ENCODE peak calls at places on chromosomes 4 and X, in four cellular contexts. One of them, this sample, is unnamed.
A peak's percentile ranks its signal among the peaks of the same experiment; 100 is the strongest.

GRCh38 chr4:101393256-101393655 is 45.9 kb upstream of the PPP3CA start:
- DNase-seq in Kasumi-1: no peak
- DNase-seq in ascending aorta: no peak
- DNase-seq in A549: peak; percentile 6
- DNase-seq in this sample: no peak

GRCh38 chr4:58514299-58514698 is 1404.1 kb upstream of the IGFBP7 start:
- DNase-seq in Kasumi-1: no peak
- DNase-seq in ascending aorta: no peak
- DNase-seq in A549: no peak
- DNase-seq in this sample: no peak

GRCh38 chr4:107894138-107894603 is 37.2 kb upstream of the CYP2U1 start:
- DNase-seq in A549: no peak
- DNase-seq in ascending aorta: no peak
- DNase-seq in Kasumi-1: no peak
- DNase-seq in this sample: no peak

GRCh38 chr4:94827481-94828110 is 69.8 kb downstream of the BMPR1B start:
- DNase-seq in A549: peak; percentile 28
- DNase-seq in Kasumi-1: no peak
- DNase-seq in ascending aorta: no peak
- DNase-seq in this sample: no peak

GRCh38 chrX:116238093-116238492 is 67.5 kb downstream of the AGTR2 start:
- DNase-seq in ascending aorta: no peak
- DNase-seq in A549: no peak
- DNase-seq in Kasumi-1: peak; percentile 27
- DNase-seq in this sample: no peak

GRCh38 chrX:100477468-100477867 is 67.4 kb upstream of the PCDH19 start:
- DNase-seq in A549: no peak
- DNase-seq in Kasumi-1: no peak
- DNase-seq in ascending aorta: no peak
- DNase-seq in this sample: no peak

GRCh38 chrX:13569479-13570244 is at the start of gene EGFL6:
- DNase-seq in Kasumi-1: no peak
- DNase-seq in ascending aorta: no peak
- DNase-seq in A549: no peak
- DNase-seq in this sample: peak; percentile 33

GRCh38 chr4:112083587-112084347 is 61.5 kb upstream of the FAM241A start:
- DNase-seq in ascending aorta: no peak
- DNase-seq in Kasumi-1: no peak
- DNase-seq in A549: peak; percentile 14
- DNase-seq in this sample: no peak

GRCh38 chr4:146274774-146275173 is 60.4 kb downstream of the REELD1 start:
- DNase-seq in Kasumi-1: no peak
- DNase-seq in ascending aorta: no peak
- DNase-seq in A549: no peak
- DNase-seq in this sample: no peak

GRCh38 chr4:88382621-88383020 is 4.0 kb downstream of the HERC6 start:
- DNase-seq in A549: no peak
- DNase-seq in Kasumi-1: no peak
- DNase-seq in ascending aorta: no peak
- DNase-seq in this sample: no peak

GRCh38 chr4:125010776-125011503 is 298.4 kb upstream of the ANKRD50 start:
- DNase-seq in Kasumi-1: no peak
- DNase-seq in A549: no peak
- DNase-seq in ascending aorta: no peak
- DNase-seq in this sample: no peak

GRCh38 chrX:73913580-73913979 is 350.6 kb downstream of the CHIC1 start:
- DNase-seq in Kasumi-1: no peak
- DNase-seq in ascending aorta: no peak
- DNase-seq in A549: no peak
- DNase-seq in this sample: no peak

GRCh38 chrX:12401252-12401651 is 263.0 kb downstream of the FRMPD4 start:
- DNase-seq in ascending aorta: no peak
- DNase-seq in A549: no peak
- DNase-seq in Kasumi-1: no peak
- DNase-seq in this sample: no peak

GRCh38 chrX:115268421-115268820 is 21.1 kb upstream of the LUZP4 start:
- DNase-seq in A549: peak; percentile 3
- DNase-seq in ascending aorta: no peak
- DNase-seq in Kasumi-1: no peak
- DNase-seq in this sample: no peak

GRCh38 chrX:10106801-10107200 is 50.0 kb upstream of the CLCN4 start:
- DNase-seq in Kasumi-1: no peak
- DNase-seq in ascending aorta: no peak
- DNase-seq in A549: no peak
- DNase-seq in this sample: no peak

GRCh38 chr4:127370495-127371069 is 262.2 kb upstream of the INTU start:
- DNase-seq in ascending aorta: no peak
- DNase-seq in A549: no peak
- DNase-seq in Kasumi-1: peak; percentile 3
- DNase-seq in this sample: no peak

GRCh38 chr4:174794706-174795105 is 34.3 kb downstream of the GLRA3 start:
- DNase-seq in A549: no peak
- DNase-seq in Kasumi-1: no peak
- DNase-seq in ascending aorta: no peak
- DNase-seq in this sample: no peak

GRCh38 chr4:135201081-135201480 is 999.5 kb upstream of the PABPC4L start:
- DNase-seq in A549: no peak
- DNase-seq in ascending aorta: no peak
- DNase-seq in Kasumi-1: no peak
- DNase-seq in this sample: no peak

GRCh38 chr4:2244947-2245786 is 3.2 kb upstream of the HAUS3 start:
- DNase-seq in Kasumi-1: no peak
- DNase-seq in ascending aorta: no peak
- DNase-seq in A549: no peak
- DNase-seq in this sample: no peak

GRCh38 chr4:47837582-47838294 is at the start of gene CORIN:
- DNase-seq in Kasumi-1: no peak
- DNase-seq in ascending aorta: no peak
- DNase-seq in A549: no peak
- DNase-seq in this sample: no peak

GRCh38 chr4:19375931-19376330 is 875.8 kb upstream of the SLIT2 start:
- DNase-seq in ascending aorta: no peak
- DNase-seq in Kasumi-1: no peak
- DNase-seq in A549: no peak
- DNase-seq in this sample: no peak

GRCh38 chr4:136319789-136320470 is 1212.4 kb downstream of the PCDH18 start:
- DNase-seq in A549: peak; percentile 10
- DNase-seq in ascending aorta: no peak
- DNase-seq in Kasumi-1: no peak
- DNase-seq in this sample: no peak

GRCh38 chr4:82984459-82984858 is 26.2 kb downstream of the LIN54 start:
- DNase-seq in Kasumi-1: peak; percentile 11
- DNase-seq in ascending aorta: no peak
- DNase-seq in A549: peak; percentile 4
- DNase-seq in this sample: no peak

GRCh38 chr4:115292320-115293092 is 179.1 kb upstream of the NDST4 start:
- DNase-seq in Kasumi-1: peak; percentile 33
- DNase-seq in A549: no peak
- DNase-seq in ascending aorta: no peak
- DNase-seq in this sample: no peak

GRCh38 chr4:70297581-70297980 is 37.2 kb upstream of the CABS1 start:
- DNase-seq in ascending aorta: no peak
- DNase-seq in Kasumi-1: no peak
- DNase-seq in A549: no peak
- DNase-seq in this sample: no peak

GRCh38 chr4:25209702-25210101 is 24.1 kb upstream of the PI4K2B start:
- DNase-seq in Kasumi-1: no peak
- DNase-seq in ascending aorta: no peak
- DNase-seq in A549: no peak
- DNase-seq in this sample: no peak

GRCh38 chr4:119489305-119489704 is 139.3 kb downstream of the PDE5A start:
- DNase-seq in ascending aorta: no peak
- DNase-seq in A549: no peak
- DNase-seq in Kasumi-1: no peak
- DNase-seq in this sample: no peak

GRCh38 chr4:158809611-158810486 is 41.0 kb downstream of the FNIP2 start:
- DNase-seq in ascending aorta: no peak
- DNase-seq in Kasumi-1: peak; percentile 80
- DNase-seq in A549: no peak
- DNase-seq in this sample: no peak

GRCh38 chr4:119050501-119051090 is 85.0 kb upstream of the MYOZ2 start:
- DNase-seq in Kasumi-1: no peak
- DNase-seq in ascending aorta: no peak
- DNase-seq in A549: no peak
- DNase-seq in this sample: no peak

GRCh38 chrX:29299689-29300088 is 712.4 kb downstream of the IL1RAPL1 start:
- DNase-seq in Kasumi-1: no peak
- DNase-seq in A549: no peak
- DNase-seq in ascending aorta: no peak
- DNase-seq in this sample: no peak

GRCh38 chr4:20773144-20773997 is 73.1 kb downstream of the PACRGL start:
- DNase-seq in A549: peak; percentile 8
- DNase-seq in Kasumi-1: peak; percentile 74
- DNase-seq in ascending aorta: no peak
- DNase-seq in this sample: peak; percentile 45

GRCh38 chr4:51845736-51846135 is 2.8 kb downstream of the DCUN1D4 start:
- DNase-seq in Kasumi-1: no peak
- DNase-seq in ascending aorta: no peak
- DNase-seq in A549: no peak
- DNase-seq in this sample: no peak